ENCODE peak calls at places on chromosomes 16 and 17, in eight cellular contexts. One of them, this sample, is unnamed.

GRCh38 chr16:87702325-87702811 is 63.4 kb downstream of the KLHDC4 start:
- DNase-seq in BE2C: peak; percentile 60
- DNase-seq in colonic mucosa: no peak
- DNase-seq in cardiac muscle cell: peak; percentile 40
- DNase-seq in tibial nerve: no peak
- DNase-seq in lung: no peak
- DNase-seq in IMR-90: peak; percentile 30
- DNase-seq in OCI-LY7: peak; percentile 93
- DNase-seq in this sample: peak; percentile 73

GRCh38 chr16:85908889-85909584 is 10.1 kb downstream of the IRF8 start:
- DNase-seq in cardiac muscle cell: no peak
- DNase-seq in tibial nerve: no peak
- DNase-seq in OCI-LY7: peak; percentile 37
- DNase-seq in IMR-90: no peak
- DNase-seq in lung: no peak
- DNase-seq in BE2C: no peak
- DNase-seq in colonic mucosa: no peak
- DNase-seq in this sample: no peak

GRCh38 chr17:27464431-27464830 is 8.2 kb downstream of the KSR1 start:
- DNase-seq in lung: no peak
- DNase-seq in cardiac muscle cell: no peak
- DNase-seq in OCI-LY7: no peak
- DNase-seq in colonic mucosa: no peak
- DNase-seq in IMR-90: no peak
- DNase-seq in BE2C: no peak
- DNase-seq in tibial nerve: no peak
- DNase-seq in this sample: no peak

GRCh38 chr17:37476431-37477130 is 13.1 kb upstream of the DUSP14 start:
- DNase-seq in IMR-90: peak; percentile 55
- DNase-seq in cardiac muscle cell: peak; percentile 50
- DNase-seq in colonic mucosa: peak; percentile 37
- DNase-seq in OCI-LY7: no peak
- DNase-seq in lung: no peak
- DNase-seq in tibial nerve: no peak
- DNase-seq in BE2C: no peak
- DNase-seq in this sample: no peak

GRCh38 chr17:4947411-4948165 is 742 bp downstream of the PFN1 start:
- DNase-seq in cardiac muscle cell: peak; percentile 62
- DNase-seq in lung: peak; percentile 64
- DNase-seq in IMR-90: peak; percentile 53
- DNase-seq in colonic mucosa: peak; percentile 80
- DNase-seq in OCI-LY7: peak; percentile 77
- DNase-seq in BE2C: peak; percentile 37
- DNase-seq in tibial nerve: peak; percentile 32
- DNase-seq in this sample: peak; percentile 54

GRCh38 chr16:88446061-88446460 is 7.0 kb upstream of the ZFPM1 start:
- DNase-seq in lung: no peak
- DNase-seq in IMR-90: no peak
- DNase-seq in colonic mucosa: no peak
- DNase-seq in BE2C: no peak
- DNase-seq in cardiac muscle cell: no peak
- DNase-seq in OCI-LY7: no peak
- DNase-seq in tibial nerve: no peak
- DNase-seq in this sample: no peak

GRCh38 chr16:72561-73537 is at the start of gene RHBDF1:
- DNase-seq in IMR-90: peak; percentile 47
- DNase-seq in tibial nerve: no peak
- DNase-seq in lung: no peak
- DNase-seq in BE2C: peak; percentile 52
- DNase-seq in cardiac muscle cell: peak; percentile 71
- DNase-seq in colonic mucosa: peak; percentile 73
- DNase-seq in OCI-LY7: no peak
- DNase-seq in this sample: peak; percentile 64

GRCh38 chr17:19398301-19399181 is 11.6 kb upstream of the MFAP4 start:
- DNase-seq in OCI-LY7: no peak
- DNase-seq in cardiac muscle cell: peak; percentile 78
- DNase-seq in colonic mucosa: peak; percentile 94
- DNase-seq in IMR-90: no peak
- DNase-seq in lung: peak; percentile 71
- DNase-seq in tibial nerve: peak; percentile 51
- DNase-seq in BE2C: no peak
- DNase-seq in this sample: no peak

GRCh38 chr17:83176956-83177583 is 97.7 kb downstream of the METRNL start:
- DNase-seq in tibial nerve: peak; percentile 8
- DNase-seq in cardiac muscle cell: no peak
- DNase-seq in IMR-90: no peak
- DNase-seq in colonic mucosa: peak; percentile 10
- DNase-seq in BE2C: peak; percentile 3
- DNase-seq in lung: peak; percentile 25
- DNase-seq in OCI-LY7: no peak
- DNase-seq in this sample: no peak

GRCh38 chr16:66928702-66929388 is 3.5 kb upstream of the RRAD start:
- DNase-seq in colonic mucosa: no peak
- DNase-seq in OCI-LY7: peak; percentile 29
- DNase-seq in lung: no peak
- DNase-seq in IMR-90: peak; percentile 35
- DNase-seq in cardiac muscle cell: peak; percentile 50
- DNase-seq in BE2C: peak; percentile 60
- DNase-seq in tibial nerve: no peak
- DNase-seq in this sample: no peak

GRCh38 chr16:4576008-4576407 is 19.9 kb downstream of the C16orf96 start:
- DNase-seq in cardiac muscle cell: no peak
- DNase-seq in lung: no peak
- DNase-seq in IMR-90: no peak
- DNase-seq in tibial nerve: no peak
- DNase-seq in BE2C: no peak
- DNase-seq in colonic mucosa: no peak
- DNase-seq in OCI-LY7: no peak
- DNase-seq in this sample: no peak

GRCh38 chr17:29590979-29591736 is 1.7 kb upstream of the GIT1 start:
- DNase-seq in cardiac muscle cell: peak; percentile 62
- DNase-seq in OCI-LY7: peak; percentile 37
- DNase-seq in lung: no peak
- DNase-seq in BE2C: peak; percentile 62
- DNase-seq in tibial nerve: no peak
- DNase-seq in IMR-90: peak; percentile 45
- DNase-seq in colonic mucosa: no peak
- DNase-seq in this sample: no peak

GRCh38 chr16:84925092-84925772 is 86.1 kb downstream of the ZDHHC7 start:
- DNase-seq in cardiac muscle cell: peak; percentile 39
- DNase-seq in lung: peak; percentile 58
- DNase-seq in IMR-90: no peak
- DNase-seq in colonic mucosa: peak; percentile 78
- DNase-seq in BE2C: peak; percentile 66
- DNase-seq in OCI-LY7: peak; percentile 70
- DNase-seq in tibial nerve: no peak
- DNase-seq in this sample: peak; percentile 72

GRCh38 chr17:65054602-65055001 is 1.9 kb downstream of the GNA13 start:
- DNase-seq in BE2C: no peak
- DNase-seq in colonic mucosa: no peak
- DNase-seq in tibial nerve: no peak
- DNase-seq in cardiac muscle cell: no peak
- DNase-seq in OCI-LY7: no peak
- DNase-seq in lung: no peak
- DNase-seq in IMR-90: no peak
- DNase-seq in this sample: no peak

DNA sequence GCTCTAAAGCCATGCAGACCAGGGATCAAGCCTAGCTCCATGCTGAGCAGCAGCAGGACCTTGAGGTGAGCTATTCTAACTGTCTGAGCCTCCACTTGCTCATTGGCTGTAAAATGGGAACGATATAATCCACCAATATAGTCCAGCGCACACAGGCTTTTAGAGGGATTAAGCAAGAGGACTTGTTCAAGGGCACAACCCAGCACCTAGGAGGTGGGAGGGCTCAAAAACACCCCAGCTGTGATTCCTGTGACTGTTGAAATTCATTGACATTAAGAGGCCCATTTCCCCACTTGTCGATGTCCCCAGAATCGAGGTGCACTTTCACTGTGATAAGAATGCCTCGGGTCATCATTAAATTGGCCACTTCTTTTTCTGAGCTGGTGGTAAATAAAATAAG is 4.1 kb downstream of the USH1G start:
- DNase-seq in colonic mucosa: no peak
- DNase-seq in lung: no peak
- DNase-seq in OCI-LY7: no peak
- DNase-seq in IMR-90: no peak
- DNase-seq in tibial nerve: no peak
- DNase-seq in BE2C: no peak
- DNase-seq in cardiac muscle cell: no peak
- DNase-seq in this sample: no peak
- TF ChIP-seq CTCF in colonic mucosa: no peak
- TF ChIP-seq CTCF in lung: no peak
- TF ChIP-seq CTCF in OCI-LY7: no peak
- TF ChIP-seq CTCF in IMR-90: no peak
- TF ChIP-seq CTCF in tibial nerve: no peak
- TF ChIP-seq CTCF in BE2C: no peak
- TF ChIP-seq CTCF in cardiac muscle cell: no peak
- TF ChIP-seq CTCF in this sample: no peak

DNA sequence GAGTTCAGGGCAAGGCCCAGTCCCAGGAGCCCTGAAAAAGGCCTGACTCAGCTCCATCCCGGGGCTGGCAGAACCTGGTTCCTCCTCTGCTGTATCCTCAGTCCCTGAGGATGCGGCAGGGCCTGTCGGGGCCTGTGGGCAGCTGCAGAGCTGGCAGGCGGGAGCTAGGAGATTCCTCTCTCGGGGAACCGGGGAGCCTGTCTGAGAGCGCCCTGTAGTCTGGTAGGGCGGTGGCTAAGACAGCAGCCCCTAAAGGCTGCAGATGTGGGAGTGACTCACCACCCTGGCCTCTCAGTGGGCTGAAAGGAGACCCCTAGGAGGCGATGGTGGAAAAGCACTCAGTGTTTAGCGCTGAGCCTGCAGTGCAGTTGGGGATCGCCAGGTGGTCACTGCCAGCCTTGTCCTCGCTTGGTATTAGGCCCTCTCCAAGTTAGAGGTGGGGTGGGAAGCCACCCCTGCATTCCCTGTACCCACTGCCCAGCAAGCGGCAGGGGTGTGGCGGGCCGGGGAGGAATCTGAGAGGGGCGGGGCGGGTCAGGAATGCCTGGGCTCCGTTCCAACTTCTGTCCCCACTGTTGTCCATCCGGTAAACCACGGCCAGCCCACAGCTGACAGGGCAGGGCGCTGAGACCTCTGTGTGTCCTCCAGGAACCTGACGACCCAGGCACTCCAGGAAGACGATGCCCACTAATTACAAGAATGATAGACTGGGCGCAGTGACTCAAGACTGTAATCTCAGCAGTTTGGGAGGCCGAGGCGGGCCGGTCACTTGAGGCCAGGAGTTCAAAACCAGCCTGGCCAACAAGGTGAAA is 29.5 kb upstream of the CDH1 start:
- DNase-seq in IMR-90: no peak
- DNase-seq in colonic mucosa: peak; percentile 79
- DNase-seq in cardiac muscle cell: peak; percentile 52
- DNase-seq in BE2C: peak; percentile 17
- DNase-seq in lung: peak; percentile 76
- DNase-seq in OCI-LY7: no peak
- DNase-seq in tibial nerve: no peak
- DNase-seq in this sample: peak; percentile 6
- TF ChIP-seq CTCF in IMR-90: no peak
- TF ChIP-seq CTCF in colonic mucosa: no peak
- TF ChIP-seq CTCF in cardiac muscle cell: peak; percentile 35
- TF ChIP-seq CTCF in BE2C: no peak
- TF ChIP-seq CTCF in lung: no peak
- TF ChIP-seq CTCF in OCI-LY7: no peak
- TF ChIP-seq CTCF in tibial nerve: no peak
- TF ChIP-seq CTCF in this sample: no peak

DNA sequence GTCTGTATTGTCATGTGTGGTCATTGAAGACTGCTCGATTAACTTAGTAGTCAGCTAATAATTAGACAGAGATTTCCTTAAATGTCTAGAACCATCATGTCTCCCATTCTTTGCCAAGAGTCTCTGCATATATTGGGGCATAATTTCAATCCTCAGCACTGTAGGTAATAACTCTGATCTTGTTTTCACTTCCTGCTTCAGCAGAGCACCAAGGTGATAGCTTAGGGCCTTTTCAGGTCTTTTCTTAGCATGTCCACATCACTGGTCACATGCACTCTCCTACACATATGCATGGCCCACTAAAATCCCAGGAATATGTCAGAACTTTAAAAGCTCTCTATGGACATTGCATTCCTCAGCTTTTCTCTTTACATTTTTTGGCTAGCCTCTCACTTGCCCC is 110.3 kb upstream of the NACA2 start:
- DNase-seq in cardiac muscle cell: no peak
- DNase-seq in IMR-90: no peak
- DNase-seq in colonic mucosa: no peak
- DNase-seq in lung: no peak
- DNase-seq in BE2C: no peak
- DNase-seq in tibial nerve: no peak
- DNase-seq in OCI-LY7: no peak
- DNase-seq in this sample: no peak
- TF ChIP-seq CTCF in cardiac muscle cell: no peak
- TF ChIP-seq CTCF in IMR-90: no peak
- TF ChIP-seq CTCF in colonic mucosa: no peak
- TF ChIP-seq CTCF in lung: no peak
- TF ChIP-seq CTCF in BE2C: no peak
- TF ChIP-seq CTCF in tibial nerve: no peak
- TF ChIP-seq CTCF in OCI-LY7: no peak
- TF ChIP-seq CTCF in this sample: no peak

GRCh38 chr16:59252317-59252716 is 518.2 kb upstream of the GOT2 start:
- DNase-seq in IMR-90: no peak
- DNase-seq in cardiac muscle cell: no peak
- DNase-seq in OCI-LY7: no peak
- DNase-seq in colonic mucosa: no peak
- DNase-seq in tibial nerve: no peak
- DNase-seq in BE2C: no peak
- DNase-seq in lung: no peak
- DNase-seq in this sample: no peak

DNA sequence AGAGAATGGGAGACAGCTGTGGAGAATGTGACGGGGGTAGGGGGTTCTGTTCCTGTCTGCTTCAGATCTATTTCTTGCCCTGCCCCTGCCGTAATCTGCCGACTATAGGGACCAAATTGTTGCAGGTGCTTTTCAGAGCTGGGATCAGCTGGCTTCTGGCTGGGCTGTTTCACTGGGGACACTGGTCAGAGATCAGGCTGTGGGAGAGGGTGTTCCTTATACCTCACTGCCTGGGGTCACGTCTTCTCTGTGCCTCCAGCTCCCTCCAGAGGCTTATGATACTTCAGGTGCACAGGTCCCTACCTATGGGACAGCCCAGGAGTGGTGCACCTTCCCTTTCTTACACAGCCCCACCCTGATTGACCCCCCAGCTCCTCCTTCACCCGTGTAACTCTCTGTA is 514.9 kb upstream of the GOT2 start:
- DNase-seq in cardiac muscle cell: no peak
- DNase-seq in lung: no peak
- DNase-seq in colonic mucosa: no peak
- DNase-seq in OCI-LY7: no peak
- DNase-seq in BE2C: no peak
- DNase-seq in IMR-90: no peak
- DNase-seq in tibial nerve: no peak
- DNase-seq in this sample: peak; percentile 5
- TF ChIP-seq CTCF in cardiac muscle cell: no peak
- TF ChIP-seq CTCF in lung: no peak
- TF ChIP-seq CTCF in colonic mucosa: no peak
- TF ChIP-seq CTCF in OCI-LY7: no peak
- TF ChIP-seq CTCF in BE2C: no peak
- TF ChIP-seq CTCF in IMR-90: no peak
- TF ChIP-seq CTCF in tibial nerve: no peak
- TF ChIP-seq CTCF in this sample: no peak

GRCh38 chr16:3123986-3124886 is 10.6 kb upstream of the ZNF213 start:
- DNase-seq in OCI-LY7: peak; percentile 97
- DNase-seq in BE2C: peak; percentile 99
- DNase-seq in colonic mucosa: peak; percentile 99
- DNase-seq in lung: peak; percentile 97
- DNase-seq in tibial nerve: peak; percentile 96
- DNase-seq in IMR-90: peak; percentile 87
- DNase-seq in cardiac muscle cell: peak; percentile 96
- DNase-seq in this sample: peak; percentile 98
- TF ChIP-seq CTCF in OCI-LY7: peak; percentile 37
- TF ChIP-seq CTCF in BE2C: no peak
- TF ChIP-seq CTCF in colonic mucosa: peak; percentile 25
- TF ChIP-seq CTCF in lung: peak; percentile 2
- TF ChIP-seq CTCF in tibial nerve: peak; percentile 31
- TF ChIP-seq CTCF in IMR-90: peak; percentile 37
- TF ChIP-seq CTCF in cardiac muscle cell: peak; percentile 27
- TF ChIP-seq CTCF in this sample: no peak

This sample was measured in endothelial cell.